ENCODE peak calls at places on chromosomes 1 and 21, in seven cellular contexts. I is suprapubic skin, M is OCI-LY7, W is IMR-90, J is lung, U is tibial artery, G is adrenal gland. E is an unnamed sample. For H3K4me1, the result is how much of the 10 kb centered on the place peaks cover.

GRCh38 chr1:56866656-56867055 is 12.1 kb downstream of the C8A start:
- DNase-seq in G (no peak), U (no peak), W (peak), M (no peak), J (no peak), I (no peak), E (no peak)

GRCh38 chr1:212158912-212159796 is 123.6 kb downstream of the DTL start:
- DNase-seq in G (peak), U (no peak), M (no peak), J (no peak), I (no peak), W (no peak), E (no peak)

GRCh38 chr1:234484218-234484617 is 5.2 kb upstream of the TARBP1 start:
- DNase-seq in I (no peak), W (peak), G (no peak), U (no peak), J (no peak), M (no peak), E (no peak)

GRCh38 chr1:32899586-32900296 is 1.4 kb downstream of the TMEM54 start:
- DNase-seq in M (no peak), I (no peak), J (no peak), W (no peak), U (no peak), G (no peak), E (no peak)

GRCh38 chr21:45539796-45540600 is 2.2 kb downstream of the SLC19A1 start:
- DNase-seq in U (peak), G (peak), I (peak), W (no peak), J (no peak), M (no peak), E (no peak)

GRCh38 chr1:185735667-185736105 is 1.5 kb downstream of the HMCN1 start:
- DNase-seq in I (no peak), M (no peak), J (no peak), U (no peak), W (peak), G (no peak), E (peak)

GRCh38 chr1:208936431-208936830 is 647.1 kb upstream of the CAMK1G start:
- DNase-seq in U (no peak), W (no peak), J (no peak), G (no peak), I (no peak), M (no peak), E (no peak)

GRCh38 chr1:201171063-201172036 is 17.1 kb upstream of the TMEM9 start:
- DNase-seq in W (peak), J (no peak), G (no peak), U (no peak), I (no peak), M (no peak), E (no peak)

GRCh38 chr21:41615613-41616012 is 107.7 kb upstream of the TMPRSS2 start:
- DNase-seq in G (no peak), W (peak), J (no peak), U (no peak), M (no peak), I (no peak), E (peak)

GRCh38 chr21:36075171-36075570 is 5.3 kb downstream of the CBR1 start:
- DNase-seq in W (no peak), M (no peak), G (no peak), U (no peak), I (no peak), J (no peak), E (no peak)

GRCh38 chr1:231803353-231803752 is 176.8 kb downstream of the DISC1 start:
- DNase-seq in W (peak), M (no peak), U (no peak), I (no peak), J (peak), G (peak), E (no peak)

GRCh38 chr1:200488375-200489165 is 78.7 kb upstream of the ZNF281 start:
- DNase-seq in W (peak), U (no peak), I (no peak), J (peak), G (peak), M (peak), E (peak)

GRCh38 chr1:215657016-215657415 is 89.9 kb downstream of the KCTD3 start:
- DNase-seq in M (no peak), U (no peak), G (no peak), W (no peak), J (no peak), I (no peak), E (no peak)

GRCh38 chr21:36992671-36993070 is 13.8 kb upstream of the RIPPLY3 start:
- DNase-seq in G (no peak), U (no peak), J (no peak), W (no peak), M (no peak), I (no peak), E (no peak)

GRCh38 chr1:82225407-82226197 is 424.9 kb downstream of the ADGRL2 start:
- DNase-seq in G (no peak), J (no peak), M (no peak), I (no peak), W (no peak), U (no peak), E (no peak)

GRCh38 chr1:209756608-209757445 is 974 bp downstream of the TRAF3IP3 start:
- DNase-seq in M (peak), G (no peak), W (no peak), I (peak), U (no peak), J (peak), E (no peak)

GRCh38 chr1:40042337-40042736 is 1.8 kb downstream of the CAP1 start:
- DNase-seq in W (peak), G (no peak), U (no peak), M (no peak), I (no peak), J (no peak), E (no peak)
- H3K4me1 ChIP-seq in W (under half), G (under half), U (under half), M (half or more), I (half or more), J (under half), E (under half)

DNA sequence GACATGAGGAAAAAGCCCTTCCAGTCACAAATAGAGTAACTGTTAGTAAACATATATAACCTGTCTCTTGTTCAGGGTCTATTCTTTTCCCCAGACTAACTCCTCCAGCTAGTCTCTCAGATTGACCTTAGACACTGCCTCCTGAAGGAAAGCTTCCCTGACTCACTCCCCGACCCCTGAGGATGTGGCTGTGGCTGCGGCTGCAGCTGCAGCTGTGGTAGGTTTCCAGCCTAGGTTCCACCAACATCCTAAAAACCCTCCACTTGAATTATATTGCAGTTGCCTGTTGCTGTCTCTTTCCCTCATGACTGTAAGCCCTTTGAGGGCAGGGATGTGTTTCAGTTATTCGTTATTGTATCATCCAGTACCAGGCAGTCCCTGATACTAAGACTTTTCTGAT is 132.9 kb upstream of the C1orf21 start:
- DNase-seq in I (no peak), M (no peak), U (no peak), G (no peak), W (no peak), J (no peak), E (no peak)
- H3K27ac ChIP-seq in I (no peak), M (no peak), U (no peak), G (no peak), W (no peak), J (no peak), E (no peak)

GRCh38 chr21:43313221-43313938 is 113.6 kb downstream of the SIK1 start:
- DNase-seq in M (peak), I (no peak), G (no peak), W (no peak), J (no peak), U (no peak), E (no peak)

GRCh38 chr21:43312751-43313169 is 114.2 kb downstream of the SIK1 start:
- DNase-seq in J (no peak), U (no peak), I (no peak), G (no peak), W (no peak), M (peak), E (no peak)

GRCh38 chr21:43311303-43311817 is 115.6 kb downstream of the SIK1 start:
- DNase-seq in G (no peak), U (no peak), M (peak), J (no peak), I (no peak), W (no peak), E (no peak)

GRCh38 chr21:43313939-43314405 is 113.0 kb downstream of the SIK1 start:
- DNase-seq in U (no peak), I (no peak), G (no peak), M (no peak), W (no peak), J (no peak), E (no peak)

GRCh38 chr21:43312011-43312410 is 114.9 kb downstream of the SIK1 start:
- DNase-seq in J (no peak), U (no peak), W (no peak), M (peak), G (no peak), I (no peak), E (no peak)
- H3K4me1 ChIP-seq in J (under half), U (under half), W (under half), M (under half), G (under half), I (under half), E (under half)

DNA sequence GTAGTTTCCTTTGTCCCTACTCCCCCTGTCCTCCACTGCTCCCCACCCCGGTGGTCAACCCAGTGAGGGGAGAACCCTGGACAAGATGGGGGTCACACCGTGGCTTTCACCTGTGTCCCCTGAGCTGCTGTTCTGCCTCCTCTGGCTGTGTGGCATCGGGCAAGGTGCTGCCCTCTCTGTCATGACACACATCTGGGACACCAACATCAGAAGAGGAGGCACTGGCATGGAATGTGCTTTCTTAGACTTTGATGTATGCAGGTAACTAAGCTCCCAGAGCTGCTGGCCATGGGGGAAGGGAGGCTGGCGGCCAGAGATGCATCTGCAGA is 44.3 kb downstream of the TAS1R2 start:
- DNase-seq in J (no peak), I (no peak), G (no peak), M (no peak), W (no peak), U (no peak), E (no peak)
- H3K27ac ChIP-seq in J (no peak), I (no peak), G (no peak), M (no peak), W (no peak), U (no peak), E (no peak)

GRCh38 chr1:1778827-1779675 is 781 bp upstream of the NADK start:
- DNase-seq in G (peak), J (peak), I (peak), U (peak), W (no peak), M (peak), E (no peak)

GRCh38 chr1:1779691-1780597 is 1.7 kb upstream of the NADK start:
- DNase-seq in U (peak), G (peak), I (no peak), J (peak), M (peak), W (peak), E (no peak)

GRCh38 chr1:1781526-1781903 is 3.2 kb upstream of the NADK start:
- DNase-seq in G (no peak), U (no peak), M (peak), W (no peak), I (no peak), J (no peak), E (no peak)

GRCh38 chr1:1782399-1783221 is 4.3 kb upstream of the NADK start:
- DNase-seq in U (peak), G (peak), W (peak), J (peak), M (peak), I (no peak), E (no peak)

DNA sequence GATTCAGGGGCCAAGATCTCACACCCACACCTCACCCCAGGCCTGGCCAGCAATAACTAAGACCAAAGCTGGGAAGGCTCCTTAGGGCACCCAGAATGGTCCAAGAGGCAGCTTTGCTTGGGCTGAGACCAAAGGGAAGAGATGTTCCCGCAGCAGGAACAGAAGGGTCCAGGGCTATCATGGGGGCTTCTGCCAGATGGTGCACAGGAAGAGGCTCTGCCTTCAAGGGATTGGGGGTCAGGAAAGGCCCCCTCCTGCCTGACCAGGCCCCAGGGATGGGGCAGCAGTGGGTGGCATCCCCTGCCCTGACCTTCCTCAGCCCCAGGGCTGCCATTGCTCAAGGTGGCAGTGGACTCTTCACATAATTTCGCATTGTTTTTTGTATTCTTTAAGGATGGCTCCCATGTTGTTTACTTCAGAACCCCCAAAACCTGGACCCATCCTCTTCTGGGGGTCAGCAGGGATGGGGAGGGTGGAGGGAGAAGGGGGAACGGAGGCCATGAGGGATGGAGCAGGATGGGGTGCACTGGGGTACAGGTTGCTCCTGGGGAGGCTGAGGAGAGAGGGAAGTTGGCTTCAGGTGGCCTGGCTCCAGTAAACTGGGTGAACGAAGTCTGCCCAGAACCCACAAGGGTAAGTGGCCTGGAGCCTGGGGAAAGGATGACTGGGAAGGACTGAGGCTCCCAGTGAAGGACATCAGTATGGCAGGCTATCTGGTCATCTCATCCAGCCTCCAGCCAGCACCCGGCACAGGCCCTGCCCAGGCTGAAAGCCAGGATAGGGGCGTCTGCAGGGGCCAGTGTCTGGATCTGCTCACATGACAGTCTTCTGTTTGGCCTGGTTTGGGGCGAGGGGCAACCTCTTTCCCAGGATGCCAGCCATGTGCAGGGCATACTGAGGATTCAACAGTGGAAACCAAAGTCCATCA is 2.6 kb upstream of the NADK start:
- DNase-seq in G (peak), I (no peak), U (no peak), M (peak), W (no peak), J (no peak), E (no peak)
- H3K4me1 ChIP-seq in G (half or more), I (half or more), U (under half), M (half or more), W (under half), J (under half), E (under half)

DNA sequence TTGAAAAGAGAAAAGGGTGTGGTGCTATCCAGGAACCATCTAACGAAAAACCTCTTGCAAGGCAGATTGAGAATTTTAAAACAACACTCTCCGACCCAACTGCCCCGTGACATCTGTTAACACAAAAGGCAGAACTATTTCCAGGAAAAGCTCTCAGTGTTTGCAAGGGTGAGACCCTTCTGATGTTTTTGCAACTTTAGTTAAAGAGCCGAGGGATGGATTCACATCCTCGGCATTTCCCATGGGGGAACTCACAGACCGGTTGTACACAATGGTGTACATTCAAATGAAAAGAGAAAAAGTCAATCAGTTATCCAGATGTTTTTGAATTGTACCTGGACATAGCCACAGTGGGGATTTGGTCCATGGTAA is 120.0 kb downstream of the NGF start:
- DNase-seq in I (no peak), M (no peak), G (no peak), U (no peak), W (no peak), J (no peak), E (no peak)
- H3K27ac ChIP-seq in I (no peak), M (no peak), G (no peak), U (no peak), W (no peak), J (no peak), E (no peak)

GRCh38 chr1:224378855-224379631 is 22.4 kb downstream of the CNIH4 start:
- DNase-seq in M (no peak), G (no peak), J (no peak), W (no peak), U (no peak), I (no peak), E (no peak)
- H3K4me1 ChIP-seq in M (under half), G (under half), J (under half), W (under half), U (under half), I (under half), E (under half)

GRCh38 chr1:41590331-41590730 is 105.8 kb upstream of the EDN2 start:
- DNase-seq in G (no peak), I (no peak), J (no peak), W (no peak), U (no peak), M (no peak), E (no peak)
- H3K27ac ChIP-seq in G (no peak), I (no peak), J (no peak), W (no peak), U (no peak), M (no peak), E (no peak)

GRCh38 chr1:109979489-109980091 is 5.0 kb upstream of the AHCYL1 start:
- DNase-seq in W (peak), J (no peak), G (no peak), U (no peak), I (no peak), M (no peak), E (no peak)

GRCh38 chr1:109980324-109981127 is 4.0 kb upstream of the AHCYL1 start:
- DNase-seq in U (no peak), I (no peak), M (no peak), W (no peak), G (no peak), J (no peak), E (no peak)

GRCh38 chr1:109977657-109978378 is 6.7 kb upstream of the AHCYL1 start:
- DNase-seq in J (no peak), U (peak), G (no peak), I (peak), W (no peak), M (no peak), E (no peak)

GRCh38 chr1:109977225-109977624 is 7.3 kb upstream of the AHCYL1 start:
- DNase-seq in M (no peak), W (no peak), G (no peak), I (no peak), J (no peak), U (peak), E (no peak)

DNA sequence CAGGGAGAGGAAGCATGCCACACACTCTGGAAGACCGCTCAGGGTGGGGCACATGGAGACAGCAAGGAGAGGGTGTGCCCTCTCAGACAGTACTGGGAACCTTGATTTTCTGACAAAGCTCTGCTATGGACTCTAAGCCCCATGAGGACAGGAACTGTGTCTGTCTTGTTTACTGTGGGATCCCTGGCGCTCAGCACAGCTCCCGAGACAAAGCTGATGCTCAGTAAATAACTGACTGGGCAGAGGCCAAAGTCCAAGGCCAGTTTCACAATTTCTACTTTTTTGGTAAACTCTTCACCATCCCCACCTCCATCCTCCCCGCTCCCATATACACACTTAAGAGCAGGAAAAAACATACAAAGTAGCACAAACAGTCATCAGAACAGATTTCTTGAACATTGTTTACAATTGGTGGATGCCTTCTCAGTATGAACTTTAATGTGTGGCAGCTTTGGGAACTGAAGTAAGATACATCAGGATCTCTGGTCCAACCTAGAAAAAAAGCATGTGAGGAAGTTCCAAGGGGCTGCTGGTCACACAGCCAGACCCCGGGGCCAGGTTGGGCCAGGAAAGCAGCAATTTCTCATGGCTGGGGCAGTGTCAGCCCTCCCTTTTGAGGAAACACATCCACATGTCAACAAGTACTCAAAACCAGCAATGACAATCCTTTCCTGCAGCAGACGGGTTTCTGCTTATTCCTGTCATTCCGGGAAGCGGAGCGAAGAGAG is 5.6 kb upstream of the AHCYL1 start:
- DNase-seq in J (no peak), I (no peak), G (no peak), W (peak), M (no peak), U (no peak), E (peak)
- H3K4me1 ChIP-seq in J (under half), I (under half), G (under half), W (under half), M (under half), U (under half), E (under half)

GRCh38 chr1:116496380-116496779 is 74.4 kb downstream of the CD58 start:
- DNase-seq in U (no peak), I (no peak), J (no peak), M (no peak), G (no peak), W (peak), E (no peak)

GRCh38 chr1:116495534-116495933 is 75.3 kb downstream of the CD58 start:
- DNase-seq in G (no peak), I (no peak), M (no peak), U (no peak), W (no peak), J (no peak), E (no peak)

GRCh38 chr1:116497660-116498059 is 73.2 kb downstream of the CD58 start:
- DNase-seq in I (no peak), J (no peak), U (no peak), M (no peak), W (peak), G (no peak), E (no peak)

GRCh38 chr1:116498789-116499628 is 71.8 kb downstream of the CD58 start:
- DNase-seq in M (peak), J (peak), I (no peak), U (no peak), W (peak), G (peak), E (peak)

GRCh38 chr1:116496898-116497297 is 73.9 kb downstream of the CD58 start:
- DNase-seq in I (no peak), W (no peak), M (no peak), J (no peak), G (no peak), U (no peak), E (no peak)
- H3K27ac ChIP-seq in I (no peak), W (no peak), M (no peak), J (peak), G (no peak), U (no peak), E (no peak)

E was measured in SJSA1.